ENCODE peak calls at places on chromosomes 13 and 19, in seven cellular contexts. O, P, V, Z, K, F and N are unnamed samples.

GRCh38 chr19:40607311-40607871 is 6.2 kb downstream of the LTBP4 start:
- DNase-seq in O (no peak), P (no peak), V (no peak), Z (no peak), K (no peak), F (no peak), N (no peak)

GRCh38 chr19:16398530-16399241 is 73.1 kb downstream of the EPS15L1 start:
- DNase-seq in O (peak; percentile 12), P (no peak), V (no peak), Z (no peak), K (no peak), F (no peak), N (no peak)

GRCh38 chr19:11530432-11530831 is 1.5 kb upstream of the ECSIT start:
- DNase-seq in O (peak; percentile 78), P (peak; percentile 50), V (peak; percentile 75), Z (peak; percentile 46), K (peak; percentile 77), F (peak; percentile 71), N (peak; percentile 37)

GRCh38 chr13:106156468-106156867 is 379.0 kb downstream of the EFNB2 start:
- DNase-seq in O (peak; percentile 99), P (peak; percentile 87), V (no peak), Z (no peak), K (no peak), F (peak; percentile 97), N (peak; percentile 96)

GRCh38 chr19:10514211-10515145 is 2.8 kb downstream of the S1PR5 start:
- DNase-seq in O (no peak), P (no peak), V (no peak), Z (peak; percentile 53), K (no peak), F (no peak), N (no peak)

GRCh38 chr19:55552620-55553019 is 7.3 kb upstream of the SBK3 start:
- DNase-seq in O (peak; percentile 89), P (peak; percentile 45), V (no peak), Z (no peak), K (no peak), F (peak; percentile 66), N (peak; percentile 62)

GRCh38 chr13:77291779-77292178 is 35.1 kb downstream of the MYCBP2 start:
- DNase-seq in O (no peak), P (no peak), V (no peak), Z (no peak), K (no peak), F (no peak), N (no peak)

GRCh38 chr19:10074153-10074552 is 12.0 kb upstream of the SHFL start:
- DNase-seq in O (peak; percentile 36), P (peak; percentile 23), V (peak; percentile 85), Z (peak; percentile 36), K (no peak), F (peak; percentile 14), N (no peak)

GRCh38 chr13:112849500-112849899 is 119.5 kb upstream of the MCF2L start:
- DNase-seq in O (peak; percentile 16), P (no peak), V (no peak), Z (no peak), K (no peak), F (no peak), N (no peak)

GRCh38 chr13:114049026-114049425 is 75.2 kb upstream of the C13orf46 start:
- DNase-seq in O (no peak), P (no peak), V (peak; percentile 41), Z (peak; percentile 69), K (no peak), F (no peak), N (no peak)

GRCh38 chr13:89066868-89067466 is 1395.8 kb downstream of the SLITRK5 start:
- DNase-seq in O (peak; percentile 0), P (no peak), V (peak; percentile 69), Z (no peak), K (no peak), F (no peak), N (peak; percentile 65)

GRCh38 chr13:77386880-77387606 is 60.1 kb upstream of the MYCBP2 start:
- DNase-seq in O (peak; percentile 33), P (peak; percentile 82), V (peak; percentile 97), Z (no peak), K (no peak), F (peak; percentile 50), N (peak; percentile 89)